ENCODE peak calls at places on chromosomes 12 and 14, in six cellular contexts. One of them, this sample, is unnamed.

GRCh38 chr14:98170580-98170979 is 1101.4 kb downstream of the BCL11B start:
- DNase-seq in K562: no peak
- DNase-seq in A549: no peak
- DNase-seq in endothelial cell of umbilical vein: no peak
- DNase-seq in H1: no peak
- DNase-seq in HepG2: no peak
- DNase-seq in this sample: no peak

GRCh38 chr14:64465856-64466554 is 706 bp downstream of the AKAP5 start:
- DNase-seq in H1: no peak
- DNase-seq in K562: peak
- DNase-seq in endothelial cell of umbilical vein: peak
- DNase-seq in HepG2: no peak
- DNase-seq in A549: peak
- DNase-seq in this sample: peak

GRCh38 chr14:101535232-101535631 is 26.1 kb upstream of the DIO3 start:
- DNase-seq in A549: peak
- DNase-seq in H1: no peak
- DNase-seq in HepG2: peak
- DNase-seq in endothelial cell of umbilical vein: no peak
- DNase-seq in K562: no peak
- DNase-seq in this sample: no peak

GRCh38 chr12:25995906-25996305 is 37.4 kb downstream of the RASSF8 start:
- DNase-seq in K562: no peak
- DNase-seq in H1: no peak
- DNase-seq in A549: no peak
- DNase-seq in HepG2: no peak
- DNase-seq in endothelial cell of umbilical vein: no peak
- DNase-seq in this sample: no peak

GRCh38 chr14:94540031-94540794 is 21.0 kb upstream of the SERPINA4 start:
- DNase-seq in A549: no peak
- DNase-seq in K562: peak
- DNase-seq in H1: no peak
- DNase-seq in HepG2: peak
- DNase-seq in endothelial cell of umbilical vein: peak
- DNase-seq in this sample: no peak

GRCh38 chr12:102833687-102834435 is 83.2 kb downstream of the PAH start:
- DNase-seq in endothelial cell of umbilical vein: no peak
- DNase-seq in HepG2: no peak
- DNase-seq in K562: peak
- DNase-seq in H1: no peak
- DNase-seq in A549: no peak
- DNase-seq in this sample: peak

GRCh38 chr12:26520154-26520553 is 312.8 kb downstream of the ITPR2 start:
- DNase-seq in H1: no peak
- DNase-seq in HepG2: no peak
- DNase-seq in K562: no peak
- DNase-seq in A549: no peak
- DNase-seq in endothelial cell of umbilical vein: no peak
- DNase-seq in this sample: no peak

GRCh38 chr14:90453401-90453951 is 56.6 kb downstream of the CALM1 start:
- DNase-seq in K562: peak
- DNase-seq in endothelial cell of umbilical vein: peak
- DNase-seq in H1: no peak
- DNase-seq in HepG2: no peak
- DNase-seq in A549: no peak
- DNase-seq in this sample: no peak

GRCh38 chr12:62230652-62231051 is 29.6 kb upstream of the USP15 start:
- DNase-seq in endothelial cell of umbilical vein: no peak
- DNase-seq in K562: no peak
- DNase-seq in A549: no peak
- DNase-seq in H1: no peak
- DNase-seq in HepG2: no peak
- DNase-seq in this sample: no peak

GRCh38 chr14:102445066-102445465 is 64.5 kb downstream of the ANKRD9 start:
- DNase-seq in HepG2: no peak
- DNase-seq in H1: no peak
- DNase-seq in endothelial cell of umbilical vein: no peak
- DNase-seq in K562: no peak
- DNase-seq in A549: no peak
- DNase-seq in this sample: no peak

GRCh38 chr12:4080213-4080612 is 193.3 kb upstream of the CCND2 start:
- DNase-seq in HepG2: no peak
- DNase-seq in A549: no peak
- DNase-seq in K562: no peak
- DNase-seq in endothelial cell of umbilical vein: no peak
- DNase-seq in H1: no peak
- DNase-seq in this sample: no peak

GRCh38 chr12:65634626-65635331 is 189.5 kb upstream of the HMGA2 start:
- DNase-seq in HepG2: peak
- DNase-seq in A549: no peak
- DNase-seq in H1: no peak
- DNase-seq in K562: no peak
- DNase-seq in endothelial cell of umbilical vein: peak
- DNase-seq in this sample: no peak

GRCh38 chr12:108317303-108318283 is 21.5 kb downstream of the CMKLR1 start:
- DNase-seq in K562: no peak
- DNase-seq in HepG2: peak
- DNase-seq in A549: no peak
- DNase-seq in endothelial cell of umbilical vein: no peak
- DNase-seq in H1: no peak
- DNase-seq in this sample: no peak

GRCh38 chr12:58167622-58168021 is 226.3 kb downstream of the ATP23 start:
- DNase-seq in K562: no peak
- DNase-seq in A549: no peak
- DNase-seq in H1: no peak
- DNase-seq in HepG2: no peak
- DNase-seq in endothelial cell of umbilical vein: no peak
- DNase-seq in this sample: no peak

GRCh38 chr14:54446201-54446693 is 5.1 kb upstream of the CNIH1 start:
- DNase-seq in A549: no peak
- DNase-seq in HepG2: no peak
- DNase-seq in H1: no peak
- DNase-seq in endothelial cell of umbilical vein: no peak
- DNase-seq in K562: peak
- DNase-seq in this sample: no peak

GRCh38 chr12:57467212-57467874 is 7.8 kb downstream of the GLI1 start:
- DNase-seq in HepG2: no peak
- DNase-seq in endothelial cell of umbilical vein: no peak
- DNase-seq in H1: no peak
- DNase-seq in K562: no peak
- DNase-seq in A549: no peak
- DNase-seq in this sample: no peak

GRCh38 chr12:121748571-121749265 is 36.2 kb downstream of the TMEM120B start:
- DNase-seq in endothelial cell of umbilical vein: peak
- DNase-seq in A549: peak
- DNase-seq in H1: no peak
- DNase-seq in K562: peak
- DNase-seq in HepG2: peak
- DNase-seq in this sample: no peak

GRCh38 chr12:132619301-132620112 is 931 bp downstream of the P2RX2 start:
- DNase-seq in endothelial cell of umbilical vein: no peak
- DNase-seq in H1: no peak
- DNase-seq in A549: no peak
- DNase-seq in HepG2: no peak
- DNase-seq in K562: no peak
- DNase-seq in this sample: no peak

GRCh38 chr12:75781532-75782046 is 250.0 kb downstream of the PHLDA1 start:
- DNase-seq in K562: peak
- DNase-seq in A549: peak
- DNase-seq in H1: no peak
- DNase-seq in endothelial cell of umbilical vein: peak
- DNase-seq in HepG2: no peak
- DNase-seq in this sample: no peak

GRCh38 chr14:100126401-100126800 is 33.0 kb downstream of the DEGS2 start:
- DNase-seq in endothelial cell of umbilical vein: no peak
- DNase-seq in HepG2: no peak
- DNase-seq in H1: no peak
- DNase-seq in A549: no peak
- DNase-seq in K562: no peak
- DNase-seq in this sample: no peak

GRCh38 chr14:74465335-74465734 is 27.8 kb downstream of the NPC2 start:
- DNase-seq in H1: no peak
- DNase-seq in K562: no peak
- DNase-seq in endothelial cell of umbilical vein: no peak
- DNase-seq in A549: no peak
- DNase-seq in HepG2: no peak
- DNase-seq in this sample: no peak

GRCh38 chr12:58496411-58496810 is 423.9 kb downstream of the LRIG3 start:
- DNase-seq in A549: no peak
- DNase-seq in HepG2: no peak
- DNase-seq in K562: no peak
- DNase-seq in endothelial cell of umbilical vein: no peak
- DNase-seq in H1: no peak
- DNase-seq in this sample: no peak

GRCh38 chr12:127944211-127944899 is 322.6 kb upstream of the TMEM132C start:
- DNase-seq in A549: no peak
- DNase-seq in H1: no peak
- DNase-seq in K562: no peak
- DNase-seq in HepG2: no peak
- DNase-seq in endothelial cell of umbilical vein: no peak
- DNase-seq in this sample: no peak

DNA sequence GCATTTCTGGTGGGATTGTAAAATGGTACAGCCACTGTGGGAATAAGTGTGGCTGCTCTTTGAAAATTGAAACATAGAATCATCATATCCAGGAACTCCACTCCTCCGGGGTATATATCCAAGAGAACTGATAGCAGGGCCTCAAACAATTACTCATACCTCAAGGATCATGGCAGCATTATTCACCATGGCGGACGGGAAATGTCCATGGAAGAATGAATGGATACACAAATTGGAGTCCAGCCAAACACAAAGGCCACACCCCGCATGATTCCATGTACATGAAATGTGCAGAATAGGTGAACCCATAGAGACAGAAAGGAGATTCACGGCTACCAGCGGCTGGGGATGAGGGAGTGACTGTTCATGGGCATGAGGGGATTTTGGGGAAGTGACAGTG is 13.9 kb upstream of the NCOR2 start:
- DNase-seq in K562: no peak
- DNase-seq in A549: no peak
- DNase-seq in endothelial cell of umbilical vein: peak
- DNase-seq in H1: no peak
- DNase-seq in HepG2: no peak
- DNase-seq in this sample: no peak
- TF ChIP-seq JUN in K562: no peak
- TF ChIP-seq JUN in A549: no peak
- TF ChIP-seq JUN in endothelial cell of umbilical vein: peak
- TF ChIP-seq JUN in H1: no peak
- TF ChIP-seq JUN in HepG2: no peak
- TF ChIP-seq JUN in this sample: no peak

DNA sequence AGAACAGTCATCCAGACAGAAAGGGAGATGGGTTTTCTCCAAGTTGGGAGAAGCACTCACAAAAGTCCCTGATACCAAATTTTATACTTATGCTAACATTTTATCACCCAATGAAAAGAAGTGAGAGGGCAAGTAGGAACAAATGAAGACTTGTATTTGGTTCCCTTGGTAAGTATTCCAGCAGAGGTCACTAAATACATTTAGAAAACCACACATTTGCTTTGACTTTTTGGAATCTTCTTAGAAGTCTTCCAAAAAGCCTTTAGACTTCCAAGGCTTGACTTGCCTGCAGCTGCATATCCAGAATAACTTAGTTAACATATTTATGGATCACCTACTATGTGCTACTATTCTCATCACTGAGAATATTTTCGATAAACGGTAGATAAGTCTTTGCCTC is 3.1 kb upstream of the GYS2 start:
- DNase-seq in endothelial cell of umbilical vein: peak
- DNase-seq in HepG2: no peak
- DNase-seq in H1: no peak
- DNase-seq in A549: no peak
- DNase-seq in K562: no peak
- DNase-seq in this sample: no peak
- TF ChIP-seq CTCF in endothelial cell of umbilical vein: no peak
- TF ChIP-seq CTCF in HepG2: peak
- TF ChIP-seq CTCF in H1: no peak
- TF ChIP-seq CTCF in A549: peak
- TF ChIP-seq CTCF in K562: peak
- TF ChIP-seq CTCF in this sample: no peak

DNA sequence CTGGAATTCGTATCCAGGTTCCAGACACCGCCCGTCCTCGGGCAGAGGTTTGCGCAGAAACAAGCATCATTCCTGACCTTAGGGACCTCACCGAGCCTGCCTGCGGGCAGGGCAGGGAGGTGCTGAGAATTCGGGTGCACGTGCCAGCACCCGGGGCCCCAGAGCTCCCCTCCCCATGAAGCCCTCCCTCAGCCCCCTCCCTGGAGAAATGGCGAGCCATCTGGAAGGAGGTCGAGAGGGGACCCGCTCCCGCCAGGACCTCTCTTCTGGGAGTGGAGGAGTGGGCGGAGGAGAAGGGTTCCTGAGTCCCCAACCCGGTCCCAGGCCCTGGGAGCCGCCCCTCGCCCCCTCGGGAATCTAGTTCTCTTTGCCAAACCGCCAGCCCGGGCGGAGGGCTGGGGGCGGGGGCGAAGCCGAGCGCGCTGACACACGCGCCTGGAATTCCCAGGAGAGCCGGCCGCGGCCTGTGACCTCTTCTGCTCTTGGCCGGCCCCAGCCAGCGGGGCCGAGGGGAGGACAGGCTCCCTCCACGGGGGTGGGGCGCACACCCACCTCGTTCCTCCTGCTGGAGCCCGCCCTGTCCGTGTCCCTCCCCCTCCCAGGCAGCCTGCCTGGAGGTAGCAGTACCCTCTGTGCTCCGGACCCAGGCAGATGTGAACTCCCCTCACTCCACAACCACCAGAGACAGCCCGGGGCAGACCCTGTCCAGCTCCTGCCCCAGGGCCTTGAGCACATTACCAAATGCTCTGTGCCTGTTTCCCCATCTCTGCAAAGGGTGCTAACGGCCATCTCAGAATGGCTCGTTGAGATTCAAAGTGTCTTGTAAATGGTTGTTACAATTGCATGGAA is 23.0 kb upstream of the GPR132 start:
- DNase-seq in K562: no peak
- DNase-seq in endothelial cell of umbilical vein: no peak
- DNase-seq in H1: no peak
- DNase-seq in HepG2: peak
- DNase-seq in A549: peak
- DNase-seq in this sample: peak
- TF ChIP-seq JUN in K562: no peak
- TF ChIP-seq JUN in endothelial cell of umbilical vein: no peak
- TF ChIP-seq JUN in H1: no peak
- TF ChIP-seq JUN in HepG2: no peak
- TF ChIP-seq JUN in A549: peak
- TF ChIP-seq JUN in this sample: no peak

GRCh38 chr14:22886500-22887259 is 3.7 kb downstream of the REM2 start:
- DNase-seq in H1: no peak
- DNase-seq in HepG2: no peak
- DNase-seq in A549: peak
- DNase-seq in endothelial cell of umbilical vein: peak
- DNase-seq in K562: peak
- DNase-seq in this sample: peak
- TF ChIP-seq CTCF in H1: peak
- TF ChIP-seq CTCF in HepG2: peak
- TF ChIP-seq CTCF in A549: no peak
- TF ChIP-seq CTCF in endothelial cell of umbilical vein: peak
- TF ChIP-seq CTCF in K562: peak
- TF ChIP-seq CTCF in this sample: no peak

This sample was measured in WTC11.